ENCODE peak calls at places on chromosomes 5 and 9, in five cellular contexts. J, S, G, B and A are unnamed samples.

GRCh38 chr5:39794511-39794910 is 369.7 kb upstream of the DAB2 start:
- DNase-seq in G (peak), B (no peak), J (no peak), S (no peak), A (no peak)

GRCh38 chr5:102226321-102226720 is 69.8 kb downstream of the SLCO4C1 start:
- DNase-seq in G (no peak), S (no peak), B (no peak), J (no peak), A (no peak)

GRCh38 chr5:181164076-181164952 is 16.9 kb downstream of the OR2V2 start:
- DNase-seq in G (no peak), S (no peak), J (no peak), B (no peak), A (no peak)

GRCh38 chr9:35079041-35079425 is 709 bp downstream of the FANCG start:
- DNase-seq in G (no peak), B (peak), J (no peak), S (no peak), A (no peak)

GRCh38 chr9:4967521-4967920 is 17.6 kb upstream of the JAK2 start:
- DNase-seq in B (no peak), S (no peak), G (no peak), J (no peak), A (no peak)

GRCh38 chr5:99636663-99637062 is 707.9 kb upstream of the CHD1 start:
- DNase-seq in J (no peak), G (no peak), S (no peak), B (no peak), A (no peak)

GRCh38 chr9:89596937-89597555 is 7.8 kb upstream of the GADD45G start:
- DNase-seq in J (no peak), B (no peak), G (no peak), S (no peak), A (no peak)

GRCh38 chr5:88861213-88861612 is 21.8 kb downstream of the MEF2C start:
- DNase-seq in B (no peak), J (no peak), G (no peak), S (no peak), A (no peak)

GRCh38 chr5:135696317-135696716 is 117.5 kb upstream of the CXCL14 start:
- DNase-seq in G (no peak), S (no peak), J (no peak), B (no peak), A (no peak)

GRCh38 chr5:139930406-139930805 is 112.7 kb downstream of the NRG2 start:
- DNase-seq in S (no peak), B (no peak), J (no peak), G (no peak), A (no peak)

GRCh38 chr5:43363445-43364152 is 48.6 kb downstream of the CCL28 start:
- DNase-seq in S (no peak), G (no peak), B (no peak), J (no peak), A (no peak)

GRCh38 chr9:110502842-110503241 is 76.7 kb downstream of the SVEP1 start:
- DNase-seq in G (no peak), B (no peak), J (no peak), S (no peak), A (no peak)

GRCh38 chr5:146662229-146662628 is 146.2 kb upstream of the GPR151 start:
- DNase-seq in S (peak), G (peak), B (peak), J (no peak), A (peak)

GRCh38 chr9:37747271-37747753 is 6.3 kb upstream of the TRMT10B start:
- DNase-seq in S (peak), J (peak), G (peak), B (peak), A (peak)

GRCh38 chr5:131164161-131164930 is 710 bp downstream of the HINT1 start:
- DNase-seq in G (peak), B (peak), S (peak), J (peak), A (no peak)

GRCh38 chr9:109020982-109021511 is 7.7 kb upstream of the CTNNAL1 start:
- DNase-seq in B (no peak), S (no peak), G (no peak), J (no peak), A (no peak)

GRCh38 chr9:96071245-96072124 is 196.0 kb downstream of the ERCC6L2 start:
- DNase-seq in B (peak), S (no peak), J (peak), G (peak), A (no peak)

GRCh38 chr5:139402561-139403158 is 1.2 kb downstream of the SPATA24 start:
- DNase-seq in J (no peak), B (peak), S (peak), G (no peak), A (no peak)

GRCh38 chr9:136124976-136125692 is 6.5 kb upstream of the TMEM250 start:
- DNase-seq in G (no peak), J (no peak), B (no peak), S (no peak), A (no peak)

GRCh38 chr5:52988335-52989024 is 672 bp upstream of the ITGA2 start:
- DNase-seq in S (no peak), B (no peak), G (peak), J (peak), A (no peak)

GRCh38 chr9:107999011-107999410 is 509.4 kb upstream of the KLF4 start:
- DNase-seq in S (no peak), J (no peak), B (no peak), G (no peak), A (no peak)

GRCh38 chr9:120869360-120869687 is 7.7 kb downstream of the PHF19 start:
- DNase-seq in J (no peak), B (no peak), G (no peak), S (no peak), A (no peak)
- H3K4me3 ChIP-seq in J (no peak), B (no peak), G (peak), S (peak), A (peak)

DNA sequence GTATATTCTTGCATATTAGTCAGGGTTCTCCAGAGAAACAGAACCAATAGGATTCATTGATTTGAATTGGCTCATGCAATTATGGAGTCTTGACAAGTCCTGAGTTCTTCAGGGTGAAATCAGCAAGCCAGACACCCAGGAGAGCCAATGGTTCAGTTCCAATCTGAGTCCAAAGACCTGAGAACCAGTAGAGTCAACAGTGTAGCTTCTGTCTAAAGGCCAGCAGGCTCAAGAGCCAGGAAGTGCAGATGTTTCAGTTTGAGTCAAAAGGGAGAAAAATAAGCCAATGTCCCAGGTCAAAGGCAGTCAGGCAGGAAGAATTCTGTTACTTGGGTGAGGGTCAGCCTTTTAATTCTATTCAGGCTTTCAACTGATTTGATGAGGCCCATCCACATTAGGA is 37.8 kb upstream of the ANKRD34B start:
- DNase-seq in J (no peak), G (no peak), S (no peak), B (no peak), A (peak)
- TF ChIP-seq CTCF in J (no peak), G (no peak), S (no peak), B (no peak), A (no peak)

DNA sequence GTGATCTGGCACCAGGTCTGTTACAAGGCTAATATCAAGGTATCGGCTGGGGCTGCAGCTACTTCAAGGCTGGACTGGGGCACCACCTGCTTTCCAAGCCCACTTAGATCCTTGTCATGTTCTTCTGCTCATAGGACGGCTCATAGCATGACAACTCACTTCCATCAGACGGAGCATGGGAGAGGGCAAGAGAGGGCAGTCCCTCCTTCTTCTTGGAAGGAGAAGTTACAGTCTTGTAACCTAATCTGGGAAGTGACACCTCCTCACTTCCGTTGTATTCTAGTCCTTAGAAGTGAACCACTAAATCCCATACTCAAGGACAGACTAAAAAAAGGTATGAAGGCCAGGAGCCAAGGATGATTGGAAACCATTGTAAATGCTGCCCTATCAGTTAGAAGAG is 258.2 kb downstream of the MAST4 start:
- DNase-seq in J (no peak), S (no peak), G (no peak), B (no peak), A (no peak)
- H3K4me3 ChIP-seq in J (no peak), S (no peak), G (no peak), B (no peak), A (no peak)

GRCh38 chr5:150210644-150211043 is 20.8 kb downstream of the SLC6A7 start:
- DNase-seq in B (no peak), S (no peak), G (no peak), J (no peak), A (no peak)

GRCh38 chr5:150213530-150213929 is 23.7 kb downstream of the SLC6A7 start:
- DNase-seq in S (no peak), J (no peak), G (no peak), B (no peak), A (no peak)

GRCh38 chr5:150214289-150214688 is 24.4 kb downstream of the SLC6A7 start:
- DNase-seq in B (no peak), S (no peak), G (no peak), J (no peak), A (no peak)

GRCh38 chr5:150209020-150209635 is 19.3 kb downstream of the SLC6A7 start:
- DNase-seq in S (peak), G (no peak), B (peak), J (no peak), A (no peak)

GRCh38 chr5:150211156-150212030 is 21.5 kb downstream of the SLC6A7 start:
- DNase-seq in B (no peak), S (no peak), J (peak), G (no peak), A (no peak)
- TF ChIP-seq CTCF in B (no peak), S (no peak), J (no peak), G (no peak), A (no peak)

DNA sequence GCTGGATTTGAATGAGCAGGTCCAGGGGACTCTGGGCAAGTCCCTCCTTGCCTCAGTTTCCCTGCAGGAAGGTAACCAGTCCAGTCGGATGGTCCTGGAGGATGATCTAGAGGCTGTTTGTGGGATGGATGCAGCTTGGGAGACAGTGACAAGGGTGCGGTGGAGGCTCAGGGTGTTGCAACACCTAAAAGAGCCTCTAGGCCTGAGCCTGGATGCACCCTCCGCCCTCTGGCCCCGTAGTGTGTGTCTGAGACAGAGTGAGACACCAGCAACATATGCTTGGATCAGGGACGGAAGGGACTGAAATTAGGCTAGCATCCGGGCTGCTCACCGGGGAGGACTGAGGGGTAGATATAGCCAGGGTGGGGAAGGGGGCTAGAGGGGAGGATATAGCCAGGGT is 1.1 kb downstream of the CRAT start:
- DNase-seq in J (peak), S (peak), B (peak), G (no peak), A (no peak)
- H3K4me3 ChIP-seq in J (no peak), S (no peak), B (no peak), G (no peak), A (no peak)

GRCh38 chr9:33785914-33786313 is 9.4 kb upstream of the PRSS3 start:
- DNase-seq in J (no peak), B (no peak), G (no peak), S (no peak), A (no peak)
- TF ChIP-seq CTCF in J (peak), B (peak), G (peak), S (no peak), A (peak)

GRCh38 chr9:25225938-25226760 is 452.1 kb downstream of the TUSC1 start:
- DNase-seq in B (no peak), S (no peak), G (no peak), J (no peak), A (no peak)
- H3K4me3 ChIP-seq in B (no peak), S (no peak), G (no peak), J (no peak), A (no peak)

GRCh38 chr9:94159069-94159915 is 75.0 kb downstream of the PTPDC1 start:
- DNase-seq in G (no peak), J (no peak), S (no peak), B (no peak), A (no peak)

GRCh38 chr9:94161673-94162072 is 77.4 kb downstream of the PTPDC1 start:
- DNase-seq in B (no peak), J (no peak), S (no peak), G (no peak), A (no peak)

GRCh38 chr9:94157408-94157801 is 73.1 kb downstream of the PTPDC1 start:
- DNase-seq in G (no peak), B (no peak), J (no peak), S (no peak), A (no peak)

GRCh38 chr9:94156549-94157407 is 72.5 kb downstream of the PTPDC1 start:
- DNase-seq in S (no peak), G (peak), J (peak), B (no peak), A (no peak)

GRCh38 chr9:94160594-94161501 is 76.6 kb downstream of the PTPDC1 start:
- DNase-seq in J (peak), G (no peak), B (no peak), S (no peak), A (no peak)
- TF ChIP-seq CTCF in J (no peak), G (peak), B (no peak), S (no peak), A (peak)